ENCODE peak calls at places on chromosomes 13 and 19, in ten cellular contexts. H is cardiac muscle cell, B is GM19239, N is NCI-H774, Y is occipital lobe, L is GM23248, Q is smooth muscle cell of the brain vasculature, G is A673, D is fibroblast of lung, W is ovary. A is an unnamed sample.

GRCh38 chr13:34522818-34523217 is 419.3 kb upstream of the NBEA start:
- DNase-seq in H (no peak), B (no peak), N (no peak), Y (no peak), L (no peak), Q (no peak), G (no peak), D (peak; percentile 23), W (no peak), A (no peak)

GRCh38 chr19:327291-328024 is 17.1 kb downstream of the MIER2 start:
- DNase-seq in H (no peak), B (no peak), N (no peak), Y (no peak), L (no peak), Q (no peak), G (no peak), D (no peak), W (no peak), A (no peak)

GRCh38 chr13:29861694-29862110 is 11.3 kb upstream of the UBL3 start:
- DNase-seq in H (no peak), B (no peak), N (no peak), Y (no peak), L (peak; percentile 99), Q (no peak), G (no peak), D (peak; percentile 50), W (no peak), A (no peak)

GRCh38 chr19:35350591-35350990 is 2.9 kb downstream of the FFAR1 start:
- DNase-seq in H (no peak), B (no peak), N (no peak), Y (no peak), L (no peak), Q (no peak), G (no peak), D (no peak), W (peak; percentile 26), A (no peak)

GRCh38 chr13:51557875-51558604 is 26.2 kb upstream of the WDFY2 start:
- DNase-seq in H (peak; percentile 84), B (no peak), N (no peak), Y (peak; percentile 9), L (peak; percentile 97), Q (no peak), G (peak; percentile 37), D (peak; percentile 68), W (no peak), A (no peak)

GRCh38 chr13:38705351-38705750 is 18.5 kb downstream of the FREM2 start:
- DNase-seq in H (no peak), B (no peak), N (no peak), Y (no peak), L (no peak), Q (no peak), G (no peak), D (no peak), W (no peak), A (no peak)

GRCh38 chr19:19461671-19462622 is 53.4 kb downstream of the TSSK6 start:
- DNase-seq in H (peak; percentile 65), B (no peak), N (no peak), Y (no peak), L (no peak), Q (peak; percentile 45), G (peak; percentile 74), D (peak; percentile 70), W (peak; percentile 81), A (peak; percentile 98)

GRCh38 chr13:30520571-30520970 is 54.8 kb upstream of the HMGB1 start:
- DNase-seq in H (peak; percentile 6), B (no peak), N (no peak), Y (no peak), L (peak; percentile 93), Q (no peak), G (no peak), D (peak; percentile 14), W (no peak), A (no peak)

GRCh38 chr19:12155324-12155723 is 1.2 kb downstream of the ZNF625 start:
- DNase-seq in H (peak; percentile 8), B (no peak), N (no peak), Y (no peak), L (peak; percentile 38), Q (no peak), G (no peak), D (no peak), W (no peak), A (peak; percentile 8)

GRCh38 chr19:42281175-42282035 is 12.4 kb downstream of the CIC start:
- DNase-seq in H (peak; percentile 56), B (no peak), N (no peak), Y (peak; percentile 54), L (peak; percentile 83), Q (no peak), G (peak; percentile 77), D (peak; percentile 65), W (peak; percentile 79), A (peak; percentile 99)

GRCh38 chr19:31598730-31599238 is 249.5 kb upstream of the TSHZ3 start:
- DNase-seq in H (peak; percentile 4), B (no peak), N (no peak), Y (no peak), L (no peak), Q (no peak), G (no peak), D (peak; percentile 14), W (no peak), A (no peak)

GRCh38 chr19:14318873-14319272 is 62.4 kb upstream of the ADGRE5 start:
- DNase-seq in H (no peak), B (no peak), N (no peak), Y (no peak), L (no peak), Q (no peak), G (no peak), D (no peak), W (no peak), A (no peak)

GRCh38 chr13:91045351-91046034 is 302.0 kb upstream of the MIR17HG start:
- DNase-seq in H (peak; percentile 14), B (no peak), N (no peak), Y (no peak), L (peak; percentile 12), Q (no peak), G (peak; percentile 29), D (peak; percentile 29), W (no peak), A (peak; percentile 63)

GRCh38 chr19:15015946-15016542 is 33.2 kb upstream of the CASP14 start:
- DNase-seq in H (peak; percentile 36), B (no peak), N (no peak), Y (no peak), L (peak; percentile 36), Q (no peak), G (peak; percentile 25), D (no peak), W (no peak), A (no peak)

GRCh38 chr19:53646144-53646543 is 14.3 kb downstream of the DPRX start:
- DNase-seq in H (no peak), B (no peak), N (no peak), Y (no peak), L (no peak), Q (no peak), G (no peak), D (no peak), W (no peak), A (no peak)

GRCh38 chr19:5172859-5173577 is 167.6 kb downstream of the PTPRS start:
- DNase-seq in H (peak; percentile 83), B (no peak), N (no peak), Y (no peak), L (peak; percentile 99), Q (peak; percentile 85), G (peak; percentile 79), D (peak; percentile 94), W (no peak), A (no peak)

GRCh38 chr19:18477974-18478373 is 40.0 kb upstream of the ISYNA1 start:
- DNase-seq in H (no peak), B (no peak), N (no peak), Y (no peak), L (no peak), Q (no peak), G (no peak), D (no peak), W (no peak), A (peak; percentile 33)

GRCh38 chr19:1884291-1884718 is 991 bp downstream of the ABHD17A start:
- DNase-seq in H (no peak), B (no peak), N (no peak), Y (no peak), L (peak; percentile 53), Q (no peak), G (no peak), D (no peak), W (peak; percentile 24), A (no peak)

GRCh38 chr19:16542045-16542893 is at the start of gene CHERP:
- DNase-seq in H (peak; percentile 95), B (peak; percentile 95), N (peak; percentile 93), Y (peak; percentile 86), L (peak; percentile 98), Q (peak; percentile 83), G (peak; percentile 98), D (peak; percentile 93), W (peak; percentile 94), A (peak; percentile 98)

GRCh38 chr13:68697551-68697950 is 1410.1 kb upstream of the ATXN8OS start:
- DNase-seq in H (no peak), B (no peak), N (no peak), Y (no peak), L (no peak), Q (no peak), G (peak; percentile 5), D (no peak), W (no peak), A (peak; percentile 53)

GRCh38 chr13:112343591-112343990 is 32.6 kb upstream of the SPACA7 start:
- DNase-seq in H (no peak), B (no peak), N (no peak), Y (no peak), L (no peak), Q (no peak), G (no peak), D (no peak), W (no peak), A (no peak)

GRCh38 chr19:51246153-51246552 is 4.7 kb upstream of the SIGLECL1 start:
- DNase-seq in H (peak; percentile 41), B (no peak), N (no peak), Y (no peak), L (no peak), Q (no peak), G (no peak), D (no peak), W (no peak), A (no peak)

GRCh38 chr13:113730145-113730750 is 28.8 kb upstream of the TMEM255B start:
- DNase-seq in H (no peak), B (no peak), N (no peak), Y (no peak), L (no peak), Q (no peak), G (no peak), D (no peak), W (no peak), A (no peak)

GRCh38 chr13:109162248-109163051 is 533.0 kb downstream of the MYO16 start:
- DNase-seq in H (no peak), B (peak; percentile 45), N (no peak), Y (no peak), L (no peak), Q (no peak), G (no peak), D (no peak), W (no peak), A (no peak)

GRCh38 chr19:4456843-4457653 is 546 bp downstream of the UBXN6 start:
- DNase-seq in H (peak; percentile 82), B (peak; percentile 57), N (no peak), Y (no peak), L (peak; percentile 75), Q (no peak), G (peak; percentile 77), D (peak; percentile 74), W (no peak), A (peak; percentile 80)